ENCODE peak calls at places on chromosome 12, in four cellular contexts. N is GM12878, L is H1, U is HepG2. J is an unnamed sample.

GRCh38 chr12:110179291-110179690 is 55.1 kb downstream of the IFT81 start:
- DNase-seq in L (no peak), U (no peak), N (no peak), J (no peak)

GRCh38 chr12:120225200-120225558 is 24.3 kb upstream of the RPLP0 start:
- DNase-seq in U (no peak), N (no peak), L (no peak), J (no peak)

GRCh38 chr12:131112016-131112415 is 158.3 kb downstream of the ADGRD1 start:
- DNase-seq in U (no peak), L (no peak), N (no peak), J (peak; percentile 57)

GRCh38 chr12:2893007-2893406 is 2.3 kb downstream of the TULP3 start:
- DNase-seq in L (no peak), U (peak; percentile 46), N (no peak), J (no peak)

GRCh38 chr12:59649203-59649602 is 53.4 kb downstream of the SLC16A7 start:
- DNase-seq in L (no peak), N (no peak), U (peak; percentile 63), J (no peak)

GRCh38 chr12:58539295-58539694 is 381.0 kb downstream of the LRIG3 start:
- DNase-seq in N (no peak), L (no peak), U (no peak), J (no peak)

GRCh38 chr12:72493390-72493789 is 221.2 kb downstream of the TRHDE start:
- DNase-seq in L (no peak), N (no peak), U (no peak), J (no peak)

GRCh38 chr12:124828264-124829007 is 35.2 kb downstream of the SCARB1 start:
- DNase-seq in U (peak; percentile 87), L (no peak), N (no peak), J (no peak)

GRCh38 chr12:128823916-128824839 is at the start of gene SLC15A4:
- DNase-seq in N (no peak), U (peak; percentile 86), L (peak; percentile 85), J (peak; percentile 99)

GRCh38 chr12:104886418-104887401 is 71.4 kb downstream of the SLC41A2 start:
- DNase-seq in N (no peak), U (no peak), L (no peak), J (no peak)

GRCh38 chr12:3989218-3989550 is 116.0 kb upstream of the PARP11 start:
- DNase-seq in N (no peak), L (no peak), U (no peak), J (no peak)

GRCh38 chr12:124586756-124587155 is 19.3 kb upstream of the NCOR2 start:
- DNase-seq in L (no peak), U (no peak), N (no peak), J (no peak)

GRCh38 chr12:98373019-98373554 is 142.3 kb upstream of the TMPO start:
- DNase-seq in N (no peak), L (no peak), U (peak; percentile 30), J (peak; percentile 43)

GRCh38 chr12:40693503-40693863 is 1.2 kb downstream of the CNTN1 start:
- DNase-seq in U (no peak), N (no peak), L (no peak), J (peak; percentile 50)

GRCh38 chr12:132506730-132507538 is 17.0 kb downstream of the FBRSL1 start:
- DNase-seq in N (no peak), U (no peak), L (no peak), J (peak; percentile 74)

GRCh38 chr12:3243376-3244084 is 166.4 kb downstream of the TSPAN9 start:
- DNase-seq in L (no peak), U (no peak), N (no peak), J (no peak)

GRCh38 chr12:124520258-124520657 is 47.2 kb downstream of the NCOR2 start:
- DNase-seq in L (no peak), U (peak; percentile 34), N (no peak), J (no peak)

GRCh38 chr12:109020136-109020535 is 732 bp downstream of the SVOP start:
- DNase-seq in N (no peak), U (no peak), L (no peak), J (peak; percentile 25)

GRCh38 chr12:100154472-100155247 is 12.0 kb upstream of the BLTP3B start:
- DNase-seq in U (peak; percentile 69), L (peak; percentile 79), N (no peak), J (peak; percentile 72)

GRCh38 chr12:58537278-58537677 is 383.0 kb downstream of the LRIG3 start:
- DNase-seq in L (no peak), U (peak; percentile 15), N (no peak), J (no peak)

GRCh38 chr12:132300789-132301722 is 28.3 kb downstream of the GALNT9 start:
- DNase-seq in U (no peak), N (no peak), L (no peak), J (no peak)

GRCh38 chr12:19597304-19598066 is 158.2 kb downstream of the AEBP2 start:
- DNase-seq in U (no peak), L (no peak), N (no peak), J (no peak)

GRCh38 chr12:57001448-57001906 is 4.9 kb downstream of the ZBTB39 start:
- DNase-seq in U (peak; percentile 87), N (no peak), L (peak; percentile 46), J (peak; percentile 77)

GRCh38 chr12:8077207-8077606 is 4.9 kb upstream of the NECAP1 start:
- DNase-seq in N (no peak), U (no peak), L (no peak), J (peak; percentile 17)

GRCh38 chr12:13452955-13453570 is 256.5 kb downstream of the EMP1 start:
- DNase-seq in L (no peak), U (no peak), N (no peak), J (no peak)

GRCh38 chr12:89384050-89384749 is 31.9 kb upstream of the DUSP6 start:
- DNase-seq in U (peak; percentile 66), N (no peak), L (peak; percentile 15), J (peak; percentile 32)

GRCh38 chr12:2372178-2372577 is 319.4 kb downstream of the CACNA1C start:
- DNase-seq in L (no peak), U (no peak), N (no peak), J (no peak)

GRCh38 chr12:131536337-131536736 is 174.6 kb upstream of the SFSWAP start:
- DNase-seq in U (no peak), L (no peak), N (no peak), J (no peak)

GRCh38 chr12:69415471-69416275 is 54.5 kb upstream of the FRS2 start:
- DNase-seq in L (peak; percentile 31), U (peak; percentile 68), N (no peak), J (peak; percentile 55)

GRCh38 chr12:78034025-78034424 is 203.3 kb downstream of the NAV3 start:
- DNase-seq in L (no peak), N (no peak), U (no peak), J (no peak)

GRCh38 chr12:1885605-1886245 is 32.7 kb downstream of the CACNA2D4 start:
- DNase-seq in L (no peak), U (peak; percentile 32), N (no peak), J (no peak)

GRCh38 chr12:13251496-13251895 is 55.0 kb downstream of the EMP1 start:
- DNase-seq in L (no peak), U (no peak), N (no peak), J (no peak)

GRCh38 chr12:89497467-89497866 is 27.1 kb downstream of the GALNT4 start:
- DNase-seq in U (no peak), L (no peak), N (no peak), J (no peak)

GRCh38 chr12:48815281-48816110 is 2.8 kb upstream of the CACNB3 start:
- DNase-seq in U (peak; percentile 41), N (no peak), L (no peak), J (peak; percentile 89)

GRCh38 chr12:74719447-74719846 is 181.8 kb downstream of the ATXN7L3B start:
- DNase-seq in N (no peak), L (no peak), U (no peak), J (no peak)
- TF ChIP-seq CHD2 in N (no peak), L (no peak), U (no peak), J (no peak)

DNA sequence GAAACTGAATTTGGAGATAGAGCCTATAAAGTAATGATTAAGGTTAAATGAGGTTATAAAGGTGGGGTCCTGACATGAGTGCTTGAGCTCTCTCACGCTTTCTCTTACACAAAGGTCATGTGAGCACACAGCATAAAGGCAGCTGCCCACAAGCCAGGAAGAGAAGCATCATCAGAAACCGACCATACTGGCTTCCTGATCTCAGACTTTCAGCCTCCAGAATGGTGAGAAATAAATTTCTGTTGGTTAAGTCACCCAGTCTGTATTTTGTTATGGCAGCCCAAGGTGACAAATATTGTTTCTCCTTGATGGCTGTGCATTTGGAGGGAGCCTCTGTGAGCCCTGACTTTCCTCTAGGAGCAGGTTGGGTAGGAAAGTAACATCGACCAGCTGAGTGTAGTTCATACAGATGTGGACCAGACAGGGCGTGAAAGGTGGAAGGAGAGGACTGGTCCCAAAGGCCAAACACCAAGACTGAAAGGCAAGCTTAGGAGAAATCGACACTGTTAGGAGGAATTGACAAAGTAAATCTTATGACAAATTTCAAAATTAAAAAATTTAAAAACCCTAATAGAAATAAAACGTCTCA is 97.6 kb upstream of the SLC38A2 start:
- DNase-seq in L (no peak), N (no peak), U (no peak), J (no peak)
- TF ChIP-seq TCF12 in L (no peak), N (no peak), U (no peak), J (no peak)

GRCh38 chr12:65539062-65539461 is 260.6 kb downstream of the MSRB3 start:
- DNase-seq in N (no peak), L (no peak), U (no peak), J (no peak)

GRCh38 chr12:65535951-65536350 is 257.5 kb downstream of the MSRB3 start:
- DNase-seq in L (no peak), N (no peak), U (no peak), J (no peak)

GRCh38 chr12:65534105-65534841 is 255.8 kb downstream of the MSRB3 start:
- DNase-seq in L (no peak), U (no peak), N (no peak), J (no peak)

GRCh38 chr12:65537978-65538377 is 259.5 kb downstream of the MSRB3 start:
- DNase-seq in N (no peak), U (no peak), L (no peak), J (no peak)

DNA sequence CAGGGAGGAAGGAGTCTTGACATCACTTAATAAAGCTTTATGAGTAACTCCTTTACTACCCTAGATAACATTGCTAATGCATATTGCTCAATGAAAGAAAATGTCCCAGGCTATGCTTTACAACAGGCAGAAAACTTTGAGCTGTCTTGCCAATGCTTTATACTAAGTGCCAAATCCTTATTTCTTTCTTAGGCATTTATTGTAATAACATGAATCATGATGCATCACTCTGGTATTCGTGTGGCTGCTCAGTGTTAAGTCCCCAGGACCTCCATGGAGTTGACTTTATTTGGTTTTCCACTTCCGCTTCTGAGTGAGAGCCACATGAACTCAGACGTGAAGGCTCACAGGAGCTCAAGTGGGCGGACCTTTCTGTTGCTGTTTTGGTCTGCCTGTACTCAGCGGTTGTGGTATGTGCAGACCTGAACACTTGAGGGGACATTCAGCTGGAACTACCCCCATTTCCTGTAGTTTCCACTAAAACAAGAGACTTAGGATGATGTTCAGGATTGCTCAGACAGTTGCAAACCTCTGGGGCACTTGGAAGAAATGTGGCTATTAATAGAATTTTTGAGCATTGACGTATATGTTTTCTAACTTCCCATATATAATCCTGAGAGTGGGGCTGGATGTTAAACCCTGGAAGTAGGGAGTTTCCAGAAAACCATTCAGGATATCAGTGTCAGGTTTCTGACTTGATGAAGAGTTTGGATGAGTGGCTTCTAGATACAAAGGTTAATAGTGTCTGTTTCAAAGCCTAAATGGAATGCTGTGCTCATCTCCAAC is 258.6 kb downstream of the MSRB3 start:
- DNase-seq in L (no peak), N (no peak), U (no peak), J (no peak)
- TF ChIP-seq CHD2 in L (no peak), N (no peak), U (no peak), J (no peak)

DNA sequence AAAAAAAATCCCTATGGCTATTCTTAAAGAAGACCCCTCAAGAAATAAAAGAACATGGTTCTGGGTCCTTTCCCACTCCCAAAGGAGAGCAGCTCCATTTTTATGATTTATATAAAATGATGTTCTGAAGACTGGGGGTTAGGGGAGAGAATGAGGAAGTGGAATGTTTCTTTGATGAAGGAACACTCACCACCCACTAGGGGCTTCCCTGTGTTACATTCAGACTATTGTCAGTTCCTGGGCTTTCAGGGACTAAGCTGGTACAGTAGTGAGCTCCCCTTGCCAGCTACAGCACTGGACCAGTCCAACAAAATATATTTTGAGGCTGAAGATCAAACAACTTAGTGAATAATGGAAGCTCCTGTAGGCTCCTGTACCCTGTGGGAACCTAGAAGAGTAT is 98.9 kb downstream of the HMGA2 start:
- DNase-seq in N (no peak), U (no peak), L (no peak), J (no peak)
- TF ChIP-seq TCF12 in N (no peak), U (no peak), L (no peak), J (no peak)